ENCODE peak calls at places on chromosomes 12 and 14, in ten cellular contexts. T, D, C, O, N, Q, R, V, F and H are unnamed samples. For H3K4me1, the result is how much of the 10 kb centered on the place peaks cover.

GRCh38 chr14:92252291-92252690 is 70.7 kb upstream of the SLC24A4 start:
- DNase-seq in R (no peak), V (no peak), F (no peak), N (no peak), C (no peak), Q (no peak), T (no peak), D (no peak), O (no peak), H (no peak)

GRCh38 chr14:96177766-96178377 is 26.8 kb upstream of the BDKRB2 start:
- DNase-seq in R (no peak), D (no peak), F (no peak), N (no peak), V (no peak), T (no peak), C (no peak), O (no peak), Q (no peak), H (no peak)

GRCh38 chr12:104263580-104264358 is 39.8 kb upstream of the EID3 start:
- DNase-seq in O (no peak), D (no peak), C (no peak), V (no peak), R (no peak), T (no peak), Q (no peak), N (no peak), F (no peak), H (no peak)

GRCh38 chr12:124762791-124763593 is 100.7 kb downstream of the SCARB1 start:
- DNase-seq in D (no peak), O (no peak), F (no peak), N (no peak), V (no peak), R (no peak), T (no peak), Q (no peak), C (no peak), H (no peak)

GRCh38 chr14:79424462-79424861 is 786.8 kb downstream of the DIO2 start:
- DNase-seq in V (no peak), R (no peak), N (no peak), O (no peak), F (no peak), C (no peak), Q (no peak), D (no peak), T (no peak), H (no peak)

GRCh38 chr12:68007023-68007422 is 17.8 kb downstream of the IFNG-AS1 start:
- DNase-seq in R (no peak), Q (no peak), O (no peak), T (no peak), F (no peak), D (no peak), N (no peak), V (no peak), C (no peak), H (no peak)

GRCh38 chr14:69314327-69314726 is 54.4 kb downstream of the GALNT16 start:
- DNase-seq in R (no peak), D (no peak), T (no peak), N (no peak), V (no peak), Q (no peak), C (peak), F (no peak), O (no peak), H (no peak)

GRCh38 chr12:64083285-64084210 is 138.5 kb downstream of the KICS2 start:
- DNase-seq in C (no peak), Q (no peak), R (no peak), N (peak), V (peak), D (no peak), T (no peak), F (no peak), O (no peak), H (no peak)

GRCh38 chr12:41224066-41224465 is 35.9 kb downstream of the PDZRN4 start:
- DNase-seq in O (no peak), C (no peak), N (no peak), T (no peak), D (no peak), R (no peak), F (no peak), V (no peak), Q (no peak), H (no peak)

GRCh38 chr14:77043177-77043983 is 14.9 kb upstream of the IRF2BPL start:
- DNase-seq in D (peak), F (peak), N (no peak), T (no peak), O (peak), C (no peak), V (peak), Q (no peak), R (no peak), H (peak)

GRCh38 chr14:100746326-100746725 is 19.6 kb downstream of the DLK1 start:
- DNase-seq in C (no peak), F (no peak), O (no peak), T (no peak), N (no peak), V (no peak), R (no peak), D (no peak), Q (no peak), H (no peak)

GRCh38 chr12:116806845-116807440 is 68.8 kb downstream of the RNFT2 start:
- DNase-seq in T (no peak), F (no peak), N (no peak), C (no peak), R (no peak), Q (no peak), O (no peak), D (no peak), V (no peak), H (no peak)

GRCh38 chr12:49534806-49535278 is 4.0 kb upstream of the KCNH3 start:
- DNase-seq in F (no peak), D (no peak), O (no peak), T (no peak), R (no peak), C (no peak), V (no peak), N (no peak), Q (no peak), H (no peak)

GRCh38 chr12:82781288-82782078 is 94.8 kb downstream of the TMTC2 start:
- DNase-seq in F (no peak), C (no peak), R (peak), V (no peak), D (no peak), Q (no peak), N (no peak), T (no peak), O (no peak), H (no peak)

GRCh38 chr12:129902371-129903091 is 1.3 kb downstream of the TMEM132D start:
- DNase-seq in Q (peak), N (no peak), T (no peak), R (peak), F (no peak), C (no peak), O (no peak), D (no peak), V (no peak), H (no peak)

GRCh38 chr12:89980236-89980635 is 271.6 kb upstream of the ATP2B1 start:
- DNase-seq in R (no peak), F (no peak), C (no peak), N (no peak), Q (no peak), O (no peak), V (peak), D (no peak), T (no peak), H (no peak)

GRCh38 chr14:35122696-35123387 is 490 bp downstream of the PRORP start:
- DNase-seq in O (no peak), C (no peak), N (no peak), F (peak), R (no peak), D (peak), V (no peak), T (no peak), Q (no peak), H (no peak)

GRCh38 chr14:54220122-54220691 is 176.6 kb upstream of the CDKN3 start:
- DNase-seq in R (peak), C (no peak), V (peak), D (no peak), Q (peak), F (no peak), O (no peak), T (no peak), N (no peak), H (no peak)

GRCh38 chr12:111429760-111430417 is 24.2 kb downstream of the SH2B3 start:
- DNase-seq in V (no peak), C (no peak), T (no peak), D (peak), N (no peak), Q (no peak), F (no peak), R (no peak), O (peak), H (peak)

GRCh38 chr12:48296586-48297396 is 53.9 kb downstream of the ZNF641 start:
- DNase-seq in N (peak), D (peak), C (peak), R (peak), V (peak), T (peak), Q (peak), O (no peak), F (no peak), H (peak)

GRCh38 chr14:61609143-61609851 is 86.0 kb upstream of the HIF1A start:
- DNase-seq in T (no peak), V (no peak), F (no peak), D (no peak), Q (no peak), C (no peak), R (peak), O (no peak), N (no peak), H (no peak)

GRCh38 chr12:124236651-124237050 is 58.2 kb upstream of the RFLNA start:
- DNase-seq in R (no peak), T (no peak), N (no peak), D (no peak), F (no peak), Q (no peak), C (no peak), V (no peak), O (no peak), H (no peak)

GRCh38 chr12:22082190-22082701 is 36.2 kb downstream of the CMAS start:
- DNase-seq in F (no peak), T (no peak), N (no peak), D (no peak), R (peak), V (no peak), Q (no peak), C (no peak), O (no peak), H (no peak)

GRCh38 chr12:42859612-42860011 is 270.1 kb upstream of the PRICKLE1 start:
- DNase-seq in D (no peak), C (no peak), O (no peak), Q (no peak), F (no peak), R (no peak), T (no peak), V (no peak), N (no peak), H (no peak)

GRCh38 chr12:120211243-120211903 is 10.5 kb upstream of the RPLP0 start:
- DNase-seq in O (no peak), F (no peak), D (no peak), N (no peak), T (no peak), R (no peak), C (no peak), Q (no peak), V (no peak), H (no peak)

GRCh38 chr12:12872934-12873275 is 18.5 kb upstream of the GPRC5A start:
- DNase-seq in V (no peak), N (no peak), R (no peak), T (no peak), Q (no peak), F (no peak), D (no peak), O (no peak), C (no peak), H (no peak)

GRCh38 chr14:87615822-87616679 is 376.9 kb downstream of the GALC start:
- DNase-seq in F (peak), O (no peak), T (peak), C (no peak), V (peak), N (peak), Q (peak), D (no peak), R (peak), H (peak)

GRCh38 chr12:112977641-112978040 is 678 bp upstream of the OAS2 start:
- DNase-seq in F (no peak), C (no peak), V (no peak), Q (no peak), T (no peak), O (no peak), D (no peak), N (no peak), R (no peak), H (no peak)

GRCh38 chr12:25710149-25710548 is 157.1 kb upstream of the LMNTD1 start:
- DNase-seq in R (no peak), N (no peak), C (no peak), O (no peak), T (no peak), Q (no peak), V (no peak), F (no peak), D (no peak), H (no peak)

GRCh38 chr12:45509187-45509586 is 220.3 kb upstream of the ARID2 start:
- DNase-seq in O (no peak), F (no peak), T (no peak), Q (no peak), N (no peak), D (no peak), R (no peak), C (no peak), V (no peak), H (peak)

GRCh38 chr14:27613102-27613501 is 1015.3 kb upstream of the NOVA1 start:
- DNase-seq in R (no peak), Q (no peak), T (no peak), O (no peak), D (no peak), V (no peak), C (no peak), N (no peak), F (no peak), H (no peak)

GRCh38 chr12:44550377-44550776 is 325.7 kb downstream of the NELL2 start:
- DNase-seq in O (no peak), N (no peak), T (no peak), D (no peak), C (no peak), F (no peak), V (no peak), Q (no peak), R (no peak), H (no peak)

GRCh38 chr12:70885952-70886351 is 34.6 kb downstream of the PTPRR start:
- DNase-seq in O (no peak), D (no peak), F (no peak), C (no peak), T (no peak), N (no peak), Q (no peak), R (no peak), V (no peak), H (no peak)

GRCh38 chr14:70827366-70828151 is 18.2 kb upstream of the MAP3K9 start:
- DNase-seq in D (no peak), Q (no peak), V (no peak), C (no peak), N (no peak), F (no peak), O (no peak), R (no peak), T (no peak), H (no peak)

GRCh38 chr12:68294246-68294645 is 37.9 kb downstream of the MDM1 start:
- DNase-seq in O (no peak), N (no peak), T (no peak), Q (no peak), F (no peak), C (no peak), D (no peak), V (no peak), R (no peak), H (no peak)

GRCh38 chr12:65755596-65755978 is 68.7 kb upstream of the HMGA2 start:
- DNase-seq in D (no peak), F (no peak), N (no peak), Q (no peak), O (no peak), V (no peak), R (no peak), T (no peak), C (no peak), H (no peak)
- H3K4me3 ChIP-seq in D (no peak), F (no peak), N (no peak), Q (no peak), O (no peak), V (no peak), R (no peak), T (no peak), C (no peak), H (no peak)

GRCh38 chr12:57840701-57841100 is 5.8 kb downstream of the CTDSP2 start:
- DNase-seq in T (no peak), D (no peak), Q (no peak), V (peak), O (no peak), R (no peak), F (no peak), C (no peak), N (peak), H (no peak)

GRCh38 chr12:57844725-57845477 is 1.6 kb downstream of the CTDSP2 start:
- DNase-seq in T (no peak), R (peak), O (no peak), V (peak), Q (no peak), D (peak), N (peak), C (peak), F (no peak), H (peak)

GRCh38 chr12:57839996-57840395 is 6.5 kb downstream of the CTDSP2 start:
- DNase-seq in T (no peak), O (no peak), Q (no peak), F (no peak), N (no peak), C (no peak), D (no peak), R (no peak), V (no peak), H (no peak)

GRCh38 chr12:57841445-57841844 is 5.1 kb downstream of the CTDSP2 start:
- DNase-seq in D (no peak), R (no peak), F (no peak), Q (no peak), C (no peak), O (no peak), N (no peak), V (no peak), T (no peak), H (no peak)

GRCh38 chr12:57842342-57843294 is 3.9 kb downstream of the CTDSP2 start:
- DNase-seq in F (peak), R (peak), O (no peak), Q (no peak), N (no peak), D (peak), V (no peak), T (no peak), C (no peak), H (peak)
- H3K4me1 ChIP-seq in F (under half), R (half or more), O (half or more), Q (under half), N (under half), D (half or more), V (half or more), T (half or more), C (half or more), H (half or more)

GRCh38 chr14:74794947-74795346 is 31.8 kb downstream of the YLPM1 start:
- DNase-seq in O (no peak), T (no peak), R (no peak), V (no peak), D (no peak), C (no peak), F (no peak), Q (no peak), N (no peak), H (no peak)

GRCh38 chr14:74786916-74787315 is 23.8 kb downstream of the YLPM1 start:
- DNase-seq in O (no peak), F (no peak), Q (no peak), D (no peak), R (no peak), T (no peak), C (no peak), V (no peak), N (no peak), H (no peak)

GRCh38 chr14:74793506-74794155 is 30.5 kb downstream of the YLPM1 start:
- DNase-seq in Q (no peak), N (no peak), F (no peak), V (no peak), D (no peak), C (no peak), T (no peak), O (no peak), R (peak), H (no peak)

DNA sequence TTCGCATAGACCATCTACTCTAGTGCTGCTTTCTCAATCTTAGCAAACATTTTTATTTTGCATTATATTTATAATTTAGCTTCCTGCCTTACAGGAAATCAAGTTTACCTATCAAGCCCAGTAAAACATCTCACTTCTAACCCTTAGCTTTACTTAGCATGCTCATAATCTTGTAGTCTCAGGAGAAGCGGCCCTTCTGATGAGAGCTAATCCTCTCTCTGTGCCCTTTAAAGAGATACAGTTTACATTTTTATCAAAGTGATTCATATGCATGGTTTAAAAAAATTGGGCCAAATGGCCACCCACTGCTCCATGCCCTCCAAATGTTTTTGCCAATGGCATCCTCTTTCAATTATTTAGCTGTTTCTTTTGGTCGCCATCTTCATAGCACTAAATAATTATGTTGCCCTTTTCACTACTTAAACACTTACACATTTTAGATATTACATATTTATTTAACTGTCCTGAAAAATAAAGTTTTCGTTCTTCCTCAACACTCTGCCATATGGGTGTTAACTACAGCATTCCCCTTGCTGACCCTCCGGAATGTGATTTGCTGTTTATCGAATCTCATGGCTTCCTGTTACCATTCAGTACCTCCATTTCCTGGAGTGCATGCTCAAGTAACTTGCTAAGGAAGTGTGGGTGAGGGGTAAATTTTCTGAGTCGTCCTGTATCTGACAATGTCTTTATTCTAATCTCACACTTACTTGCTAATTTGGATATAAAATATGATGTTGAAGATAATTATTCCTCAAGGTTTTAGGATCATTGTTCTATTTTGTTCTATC is 29.3 kb downstream of the YLPM1 start:
- DNase-seq in C (no peak), R (no peak), D (no peak), T (no peak), V (no peak), N (no peak), F (no peak), O (no peak), Q (no peak), H (no peak)
- H3K4me3 ChIP-seq in C (no peak), R (no peak), D (peak), T (no peak), V (no peak), N (no peak), F (no peak), O (peak), Q (no peak), H (peak)

GRCh38 chr12:109716092-109716479 is 2.5 kb downstream of the FAM222A start:
- DNase-seq in O (no peak), C (no peak), F (no peak), Q (no peak), R (no peak), V (no peak), N (no peak), D (no peak), T (no peak), H (no peak)

GRCh38 chr12:109714141-109714912 is 702 bp downstream of the FAM222A start:
- DNase-seq in F (peak), Q (peak), C (peak), V (peak), R (peak), D (peak), T (no peak), O (peak), N (peak), H (peak)

GRCh38 chr12:109716512-109717389 is 3.1 kb downstream of the FAM222A start:
- DNase-seq in O (no peak), V (peak), C (no peak), T (no peak), F (no peak), D (no peak), Q (no peak), R (no peak), N (no peak), H (no peak)

GRCh38 chr12:109714913-109715244 is 1.3 kb downstream of the FAM222A start:
- DNase-seq in C (no peak), V (no peak), N (no peak), D (no peak), T (no peak), Q (no peak), F (no peak), O (no peak), R (no peak), H (no peak)

GRCh38 chr12:109715310-109716091 is 1.9 kb downstream of the FAM222A start:
- DNase-seq in V (no peak), N (no peak), O (peak), D (no peak), T (no peak), Q (peak), R (peak), C (no peak), F (peak), H (peak)
- H3K4me1 ChIP-seq in V (under half), N (under half), O (under half), D (under half), T (under half), Q (under half), R (half or more), C (under half), F (under half), H (under half)

DNA sequence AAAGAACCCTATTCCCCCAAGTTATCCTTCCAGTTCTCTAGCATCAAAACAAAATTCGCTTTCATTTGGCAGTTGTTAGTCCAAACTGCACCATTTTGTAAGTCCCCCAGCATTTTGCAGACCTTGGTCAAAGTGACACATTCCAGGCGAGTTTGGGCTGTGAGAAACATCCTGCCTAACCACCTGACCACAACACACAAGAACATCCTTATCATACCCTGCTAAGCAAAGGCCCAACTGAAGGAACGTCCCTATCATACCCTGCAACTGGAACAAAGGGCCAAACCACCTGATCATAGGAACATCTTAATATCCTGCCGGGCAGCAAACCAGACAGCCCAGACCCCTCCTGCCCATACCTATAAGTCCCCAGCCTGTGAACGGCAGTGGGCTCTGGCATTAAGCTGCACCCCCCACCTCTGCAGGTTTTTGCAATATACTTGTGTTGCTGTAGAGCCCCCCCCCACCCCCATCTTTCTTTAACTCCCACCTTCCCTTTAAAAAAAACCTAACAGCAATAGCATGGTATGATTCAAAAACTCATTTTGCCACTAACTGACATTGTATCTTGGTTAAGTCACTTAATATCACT is 2.7 kb downstream of the PCNX4 start:
- DNase-seq in N (no peak), V (peak), Q (no peak), C (no peak), R (peak), T (no peak), D (no peak), O (no peak), F (no peak), H (no peak)
- H3K4me3 ChIP-seq in N (no peak), V (no peak), Q (no peak), C (no peak), R (peak), T (peak), D (peak), O (no peak), F (peak), H (no peak)